ENCODE peak calls at places on chromosomes 16 and 17, in six cellular contexts. B is GM03348; X is transverse colon; L is activated CD4-positive, alpha-beta T cell treated with anti-CD3 and anti-CD28 coated beads, Interleukin-2, amount 50 U/mL, for 1 hour; J is GM04504; Z is endothelial cell. T is an unnamed sample.

GRCh38 chr17:36495076-36495578 is 8.6 kb downstream of the ZNHIT3 start:
- DNase-seq in X (no peak), J (no peak), B (no peak), L (no peak), Z (no peak), T (no peak)

GRCh38 chr17:37642706-37643105 is 540 bp downstream of the DDX52 start:
- DNase-seq in X (no peak), L (no peak), Z (no peak), B (peak), J (no peak), T (peak)

GRCh38 chr17:67628580-67629013 is 89.1 kb upstream of the NOL11 start:
- DNase-seq in Z (peak), B (no peak), J (no peak), X (no peak), L (no peak), T (peak)

GRCh38 chr17:72008236-72008874 is 112.5 kb upstream of the SOX9 start:
- DNase-seq in B (no peak), J (no peak), Z (no peak), L (no peak), X (no peak), T (no peak)

GRCh38 chr16:30641378-30641982 is 9.3 kb upstream of the PRR14 start:
- DNase-seq in Z (no peak), L (no peak), X (no peak), B (no peak), J (no peak), T (no peak)

GRCh38 chr17:66915792-66916191 is 48.7 kb upstream of the CACNG4 start:
- DNase-seq in J (no peak), L (no peak), X (no peak), B (no peak), Z (no peak), T (no peak)

GRCh38 chr17:3381957-3382356 is 4.2 kb downstream of the OR3A2 start:
- DNase-seq in B (no peak), L (no peak), Z (no peak), J (no peak), X (no peak), T (no peak)

GRCh38 chr17:51244041-51244440 is 15.8 kb downstream of the MBTD1 start:
- DNase-seq in B (no peak), L (no peak), X (no peak), J (no peak), Z (no peak), T (no peak)

GRCh38 chr16:71351558-71351901 is 7.0 kb upstream of the CALB2 start:
- DNase-seq in L (no peak), B (no peak), X (no peak), Z (no peak), J (no peak), T (no peak)

GRCh38 chr16:85557083-85557975 is 55.8 kb upstream of the GSE1 start:
- DNase-seq in X (peak), B (no peak), L (peak), J (no peak), Z (no peak), T (no peak)

GRCh38 chr16:85206472-85207356 is 94.4 kb upstream of the CIBAR2 start:
- DNase-seq in B (no peak), L (no peak), Z (no peak), J (no peak), X (peak), T (no peak)

GRCh38 chr17:72566671-72567484 is 446.1 kb downstream of the SOX9 start:
- DNase-seq in X (no peak), J (no peak), B (no peak), Z (no peak), L (no peak), T (no peak)

GRCh38 chr16:19356024-19356952 is 61.4 kb upstream of the TMC5 start:
- DNase-seq in X (no peak), J (no peak), L (no peak), Z (no peak), B (no peak), T (no peak)

T was measured in fibroblast of gingiva.